ENCODE peak calls at places on chromosomes 11 and 22, in four cellular contexts. One of them, this sample, is unnamed.

GRCh38 chr22:43289976-43290663 is 53.1 kb downstream of the SCUBE1 start:
- DNase-seq in RWPE1: no peak
- DNase-seq in hippocampal formation: no peak
- DNase-seq in activated CD4-positive, CD25-positive, alpha-beta regulatory T cell treated with anti-CD3 and anti-CD28 coated beads, Interleukin-2, amount 50 U/mL, for 16 hours: no peak
- DNase-seq in this sample: no peak

GRCh38 chr11:123677510-123677909 is 23.1 kb upstream of the SCN3B start:
- DNase-seq in RWPE1: no peak
- DNase-seq in hippocampal formation: no peak
- DNase-seq in activated CD4-positive, CD25-positive, alpha-beta regulatory T cell treated with anti-CD3 and anti-CD28 coated beads, Interleukin-2, amount 50 U/mL, for 16 hours: no peak
- DNase-seq in this sample: no peak

GRCh38 chr11:833849-834311 is 1.1 kb downstream of the CD151 start:
- DNase-seq in RWPE1: no peak
- DNase-seq in hippocampal formation: no peak
- DNase-seq in activated CD4-positive, CD25-positive, alpha-beta regulatory T cell treated with anti-CD3 and anti-CD28 coated beads, Interleukin-2, amount 50 U/mL, for 16 hours: no peak
- DNase-seq in this sample: no peak

GRCh38 chr11:126284829-126285228 is 1.9 kb downstream of the TIRAP start:
- DNase-seq in RWPE1: peak
- DNase-seq in hippocampal formation: no peak
- DNase-seq in activated CD4-positive, CD25-positive, alpha-beta regulatory T cell treated with anti-CD3 and anti-CD28 coated beads, Interleukin-2, amount 50 U/mL, for 16 hours: peak
- DNase-seq in this sample: no peak

GRCh38 chr22:47419239-47419638 is 656.8 kb downstream of the TBC1D22A start:
- DNase-seq in RWPE1: no peak
- DNase-seq in hippocampal formation: no peak
- DNase-seq in activated CD4-positive, CD25-positive, alpha-beta regulatory T cell treated with anti-CD3 and anti-CD28 coated beads, Interleukin-2, amount 50 U/mL, for 16 hours: no peak
- DNase-seq in this sample: no peak

GRCh38 chr11:6132431-6132830 is 24.9 kb downstream of the OR56B4 start:
- DNase-seq in RWPE1: no peak
- DNase-seq in hippocampal formation: no peak
- DNase-seq in activated CD4-positive, CD25-positive, alpha-beta regulatory T cell treated with anti-CD3 and anti-CD28 coated beads, Interleukin-2, amount 50 U/mL, for 16 hours: no peak
- DNase-seq in this sample: no peak

GRCh38 chr22:46104881-46105493 is 45.3 kb upstream of the PPARA start:
- DNase-seq in RWPE1: no peak
- DNase-seq in hippocampal formation: no peak
- DNase-seq in activated CD4-positive, CD25-positive, alpha-beta regulatory T cell treated with anti-CD3 and anti-CD28 coated beads, Interleukin-2, amount 50 U/mL, for 16 hours: no peak
- DNase-seq in this sample: no peak

GRCh38 chr11:119315139-119316016 is 1.6 kb downstream of the MCAM start:
- DNase-seq in RWPE1: no peak
- DNase-seq in hippocampal formation: peak
- DNase-seq in activated CD4-positive, CD25-positive, alpha-beta regulatory T cell treated with anti-CD3 and anti-CD28 coated beads, Interleukin-2, amount 50 U/mL, for 16 hours: no peak
- DNase-seq in this sample: peak

GRCh38 chr11:10526974-10527918 is 13.7 kb downstream of the RNF141 start:
- DNase-seq in RWPE1: peak
- DNase-seq in hippocampal formation: peak
- DNase-seq in activated CD4-positive, CD25-positive, alpha-beta regulatory T cell treated with anti-CD3 and anti-CD28 coated beads, Interleukin-2, amount 50 U/mL, for 16 hours: no peak
- DNase-seq in this sample: peak

GRCh38 chr11:30729187-30729713 is 143.1 kb upstream of the MPPED2 start:
- DNase-seq in RWPE1: no peak
- DNase-seq in hippocampal formation: no peak
- DNase-seq in activated CD4-positive, CD25-positive, alpha-beta regulatory T cell treated with anti-CD3 and anti-CD28 coated beads, Interleukin-2, amount 50 U/mL, for 16 hours: no peak
- DNase-seq in this sample: no peak

GRCh38 chr11:85661972-85662664 is 2.8 kb downstream of the CREBZF start:
- DNase-seq in RWPE1: no peak
- DNase-seq in hippocampal formation: no peak
- DNase-seq in activated CD4-positive, CD25-positive, alpha-beta regulatory T cell treated with anti-CD3 and anti-CD28 coated beads, Interleukin-2, amount 50 U/mL, for 16 hours: no peak
- DNase-seq in this sample: no peak

GRCh38 chr22:30783021-30783420 is 88.3 kb downstream of the OSBP2 start:
- DNase-seq in RWPE1: no peak
- DNase-seq in hippocampal formation: no peak
- DNase-seq in activated CD4-positive, CD25-positive, alpha-beta regulatory T cell treated with anti-CD3 and anti-CD28 coated beads, Interleukin-2, amount 50 U/mL, for 16 hours: no peak
- DNase-seq in this sample: no peak

GRCh38 chr22:46064966-46065666 is 85.2 kb upstream of the PPARA start:
- DNase-seq in RWPE1: no peak
- DNase-seq in hippocampal formation: peak
- DNase-seq in activated CD4-positive, CD25-positive, alpha-beta regulatory T cell treated with anti-CD3 and anti-CD28 coated beads, Interleukin-2, amount 50 U/mL, for 16 hours: no peak
- DNase-seq in this sample: no peak

GRCh38 chr11:86918943-86919342 is 36.3 kb downstream of the FZD4 start:
- DNase-seq in RWPE1: no peak
- DNase-seq in hippocampal formation: no peak
- DNase-seq in activated CD4-positive, CD25-positive, alpha-beta regulatory T cell treated with anti-CD3 and anti-CD28 coated beads, Interleukin-2, amount 50 U/mL, for 16 hours: no peak
- DNase-seq in this sample: no peak

GRCh38 chr22:37546436-37547248 is 13.6 kb upstream of the CDC42EP1 start:
- DNase-seq in RWPE1: no peak
- DNase-seq in hippocampal formation: peak
- DNase-seq in activated CD4-positive, CD25-positive, alpha-beta regulatory T cell treated with anti-CD3 and anti-CD28 coated beads, Interleukin-2, amount 50 U/mL, for 16 hours: no peak
- DNase-seq in this sample: peak

This sample was measured in putamen.